ENCODE peak calls at places on chromosomes 3 and 15, in six cellular contexts. X, D, A, T, I and M are unnamed samples. For H3K27me3 and H3K4me1, the result is how much of the 10 kb centered on the place peaks cover.

GRCh38 chr3:157460253-157460652 is 23.6 kb downstream of the PTX3 start:
- DNase-seq in I (no peak), D (no peak), X (no peak), T (no peak), A (no peak), M (no peak)

GRCh38 chr15:100937171-100937570 is 18.0 kb downstream of the LRRK1 start:
- DNase-seq in I (no peak), A (no peak), D (no peak), T (no peak), X (no peak), M (no peak)

GRCh38 chr15:67845974-67846373 is 6.1 kb upstream of the RNU6-1 start:
- DNase-seq in A (no peak), I (no peak), T (no peak), X (no peak), D (no peak), M (no peak)

GRCh38 chr3:39165518-39165917 is 12.1 kb upstream of the CSRNP1 start:
- DNase-seq in D (no peak), A (no peak), X (no peak), T (no peak), I (no peak), M (no peak)

GRCh38 chr15:50786871-50787270 is 21.4 kb upstream of the SPPL2A start:
- DNase-seq in D (no peak), T (no peak), I (no peak), X (no peak), A (no peak), M (no peak)

GRCh38 chr3:172202797-172203196 is 163.4 kb downstream of the FNDC3B start:
- DNase-seq in A (no peak), I (no peak), T (no peak), D (no peak), X (no peak), M (no peak)

GRCh38 chr3:16064660-16065414 is 109.6 kb upstream of the GALNT15 start:
- DNase-seq in T (peak), A (peak), D (no peak), I (peak), X (no peak), M (peak)

GRCh38 chr3:43426388-43426787 is 140.0 kb downstream of the SNRK start:
- DNase-seq in I (no peak), A (no peak), X (no peak), T (peak), D (no peak), M (no peak)

GRCh38 chr15:95076381-95076780 is 845.0 kb downstream of the MCTP2 start:
- DNase-seq in I (no peak), T (no peak), D (no peak), A (no peak), X (no peak), M (no peak)

GRCh38 chr15:52217186-52217585 is 26.0 kb upstream of the GNB5 start:
- DNase-seq in A (peak), D (peak), X (no peak), T (peak), I (no peak), M (no peak)

GRCh38 chr3:16468114-16469098 is 45.1 kb downstream of the RFTN1 start:
- DNase-seq in I (no peak), X (no peak), D (no peak), A (no peak), T (no peak), M (no peak)

GRCh38 chr15:77030042-77030927 is 35.4 kb downstream of the PSTPIP1 start:
- DNase-seq in T (peak), A (no peak), D (peak), X (no peak), I (no peak), M (no peak)

GRCh38 chr3:126519506-126520455 is 2.2 kb upstream of the UROC1 start:
- DNase-seq in A (peak), X (no peak), T (no peak), D (no peak), I (no peak), M (peak)

GRCh38 chr3:102092617-102093466 is 243.5 kb downstream of the NFKBIZ start:
- DNase-seq in T (no peak), D (no peak), A (no peak), I (no peak), X (peak), M (no peak)

GRCh38 chr3:10473581-10474438 is 31.6 kb downstream of the ATP2B2 start:
- DNase-seq in A (no peak), T (no peak), D (no peak), I (no peak), X (no peak), M (no peak)

GRCh38 chr15:99749386-99749785 is 16.1 kb upstream of the LYSMD4 start:
- DNase-seq in A (no peak), T (no peak), I (no peak), X (no peak), D (no peak), M (no peak)
- H3K27ac ChIP-seq in A (no peak), T (no peak), I (no peak), X (no peak), D (no peak), M (no peak)

DNA sequence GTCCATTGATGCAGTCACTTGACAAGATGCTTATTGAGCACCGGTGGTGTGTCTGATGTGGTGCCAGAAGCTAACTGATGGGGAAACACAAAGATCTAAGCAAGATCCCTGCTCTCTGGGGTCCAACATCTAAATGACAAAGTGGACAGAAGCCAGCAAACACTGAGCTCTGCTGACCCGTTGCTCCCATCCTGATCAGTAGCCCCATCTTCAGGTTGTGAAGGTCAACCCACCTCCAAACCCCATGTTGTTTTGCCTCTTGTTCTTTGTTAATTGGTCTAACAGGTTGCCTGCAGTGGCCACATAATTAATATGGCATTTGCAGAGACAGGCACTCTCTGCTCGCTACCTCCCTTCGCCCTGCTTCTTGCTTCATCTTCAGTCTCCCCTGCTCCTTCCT is 21.5 kb upstream of the GLCE start:
- DNase-seq in T (no peak), D (no peak), X (no peak), I (no peak), A (no peak), M (no peak)
- H3K27me3 ChIP-seq in T (under half), D (under half), X (under half), I (under half), A (under half), M (under half)

GRCh38 chr3:62373215-62373614 is at the start of gene FEZF2:
- DNase-seq in T (no peak), X (no peak), I (no peak), D (no peak), A (no peak), M (no peak)
- H3K4me1 ChIP-seq in T (under half), X (under half), I (half or more), D (half or more), A (under half), M (under half)

GRCh38 chr15:38662398-38662797 is 97.8 kb upstream of the RASGRP1 start:
- DNase-seq in A (no peak), X (no peak), I (no peak), D (no peak), T (no peak), M (no peak)

GRCh38 chr15:38658431-38658830 is 93.8 kb upstream of the RASGRP1 start:
- DNase-seq in I (no peak), D (no peak), T (no peak), X (no peak), A (no peak), M (no peak)

GRCh38 chr15:38662805-38663204 is 98.2 kb upstream of the RASGRP1 start:
- DNase-seq in T (no peak), I (no peak), D (no peak), X (no peak), A (no peak), M (no peak)

GRCh38 chr15:38665586-38665985 is 101.0 kb upstream of the RASGRP1 start:
- DNase-seq in X (no peak), D (no peak), I (no peak), T (no peak), A (no peak), M (no peak)

DNA sequence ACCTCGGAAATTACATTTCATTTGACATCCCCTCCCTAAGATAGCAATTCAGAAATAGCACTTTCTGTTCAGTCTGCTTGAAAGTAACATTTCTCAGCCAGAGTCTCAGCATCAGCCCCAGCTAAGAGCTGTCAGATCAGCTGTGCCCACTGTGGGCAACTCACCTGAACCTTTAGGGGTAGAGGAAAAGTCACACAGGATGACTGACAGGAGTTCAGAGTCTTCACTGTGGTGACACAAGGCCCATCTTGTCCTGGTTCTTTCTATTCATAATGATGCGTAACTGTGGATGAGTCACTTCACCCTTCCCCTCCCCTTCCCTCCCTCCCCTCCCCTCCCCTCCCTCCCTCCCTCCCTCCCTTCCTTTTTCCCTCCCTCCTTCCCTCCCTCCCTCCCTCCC is 96.1 kb upstream of the RASGRP1 start:
- DNase-seq in I (no peak), D (no peak), A (no peak), X (no peak), T (no peak), M (no peak)
- H3K27ac ChIP-seq in I (no peak), D (no peak), A (no peak), X (no peak), T (no peak), M (no peak)

GRCh38 chr3:186117521-186118111 is 8.7 kb upstream of the ETV5 start:
- DNase-seq in T (no peak), X (peak), I (no peak), A (no peak), D (no peak), M (no peak)

GRCh38 chr3:186118692-186119091 is 9.8 kb upstream of the ETV5 start:
- DNase-seq in X (peak), I (no peak), A (no peak), D (no peak), T (peak), M (no peak)

GRCh38 chr3:186121968-186122367 is 13.1 kb upstream of the ETV5 start:
- DNase-seq in A (no peak), D (peak), I (no peak), T (peak), X (no peak), M (no peak)

GRCh38 chr3:186121271-186121670 is 12.4 kb upstream of the ETV5 start:
- DNase-seq in I (no peak), T (no peak), D (no peak), X (no peak), A (no peak), M (no peak)

DNA sequence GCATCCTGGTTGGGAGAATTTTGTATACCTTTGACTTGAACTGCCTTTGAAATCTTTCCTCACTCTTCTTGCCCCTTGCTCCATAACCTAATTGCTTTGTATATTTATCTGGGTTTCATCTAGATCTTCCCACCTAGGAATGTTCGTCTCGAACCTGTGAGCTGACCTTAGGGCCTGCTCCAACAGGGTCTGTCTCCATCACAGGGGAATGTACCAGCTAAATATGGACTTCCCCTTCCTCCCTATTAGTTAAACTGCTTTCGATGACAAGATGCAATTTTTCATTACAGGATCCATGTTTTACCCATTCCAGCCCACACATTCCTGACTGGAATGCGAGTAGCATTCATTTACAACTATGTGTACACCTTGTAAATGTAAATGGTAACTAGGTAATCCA is 10.6 kb upstream of the ETV5 start:
- DNase-seq in D (no peak), X (no peak), T (no peak), A (no peak), I (no peak), M (no peak)
- H3K27me3 ChIP-seq in D (under half), X (under half), T (under half), A (under half), I (under half), M (under half)

GRCh38 chr3:58570851-58571250 is 6.3 kb downstream of the FAM107A start:
- DNase-seq in X (no peak), T (no peak), I (no peak), D (no peak), A (no peak), M (no peak)
- H3K4me1 ChIP-seq in X (under half), T (under half), I (under half), D (under half), A (under half), M (under half)

DNA sequence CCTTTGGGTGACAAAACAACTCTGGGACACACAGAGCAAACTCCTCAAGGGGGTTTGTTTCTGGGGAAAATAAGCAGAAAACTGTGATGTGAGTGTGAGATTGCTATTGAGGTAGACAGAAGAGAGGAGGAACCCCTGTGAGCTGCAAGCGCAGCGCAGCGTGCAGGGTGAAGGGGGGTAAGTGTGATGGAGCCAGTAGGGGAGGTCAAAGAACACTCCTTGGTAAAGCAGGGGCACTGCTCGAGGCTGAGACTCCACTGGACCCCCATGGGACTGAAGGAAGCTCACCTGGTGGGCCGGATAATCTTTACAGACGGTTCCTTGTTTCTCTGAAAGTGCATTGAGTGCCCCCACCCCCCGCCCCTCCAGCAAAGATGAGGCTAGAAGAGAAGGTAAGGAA is 7.5 kb downstream of the INAFM2 start:
- DNase-seq in I (no peak), T (no peak), A (no peak), D (no peak), X (no peak), M (no peak)
- H3K27ac ChIP-seq in I (peak), T (peak), A (no peak), D (peak), X (no peak), M (peak)